ENCODE peak calls at places on chromosomes 4 and X, in ten cellular contexts. One of them, this sample, is unnamed.

GRCh38 chr4:118757761-118758213 is 72.6 kb downstream of the METTL14 start:
- DNase-seq in cardiac fibroblast: peak
- DNase-seq in right lobe of liver: no peak
- DNase-seq in OCI-LY7: no peak
- DNase-seq in upper lobe of right lung: no peak
- DNase-seq in astrocyte of the cerebellum: no peak
- DNase-seq in right cardiac atrium: no peak
- DNase-seq in neuronal stem cell: no peak
- DNase-seq in transverse colon: no peak
- DNase-seq in AG09309: no peak
- DNase-seq in this sample: no peak

GRCh38 chrX:133414399-133415275 is 652 bp downstream of the GPC4 start:
- DNase-seq in upper lobe of right lung: peak
- DNase-seq in neuronal stem cell: no peak
- DNase-seq in right lobe of liver: no peak
- DNase-seq in astrocyte of the cerebellum: no peak
- DNase-seq in right cardiac atrium: peak
- DNase-seq in transverse colon: peak
- DNase-seq in cardiac fibroblast: peak
- DNase-seq in OCI-LY7: no peak
- DNase-seq in AG09309: no peak
- DNase-seq in this sample: peak

GRCh38 chrX:115494133-115494532 is 66.8 kb upstream of the PLS3 start:
- DNase-seq in AG09309: no peak
- DNase-seq in cardiac fibroblast: peak
- DNase-seq in transverse colon: no peak
- DNase-seq in right cardiac atrium: no peak
- DNase-seq in upper lobe of right lung: no peak
- DNase-seq in astrocyte of the cerebellum: no peak
- DNase-seq in right lobe of liver: no peak
- DNase-seq in OCI-LY7: no peak
- DNase-seq in neuronal stem cell: no peak
- DNase-seq in this sample: no peak

GRCh38 chrX:130680164-130681035 is 222.6 kb downstream of the ENOX2 start:
- DNase-seq in right lobe of liver: no peak
- DNase-seq in upper lobe of right lung: no peak
- DNase-seq in transverse colon: no peak
- DNase-seq in right cardiac atrium: no peak
- DNase-seq in astrocyte of the cerebellum: no peak
- DNase-seq in OCI-LY7: no peak
- DNase-seq in neuronal stem cell: no peak
- DNase-seq in AG09309: no peak
- DNase-seq in cardiac fibroblast: no peak
- DNase-seq in this sample: no peak

GRCh38 chr4:151727365-151727764 is 33.4 kb downstream of the GATB start:
- DNase-seq in cardiac fibroblast: peak
- DNase-seq in OCI-LY7: no peak
- DNase-seq in right cardiac atrium: no peak
- DNase-seq in AG09309: no peak
- DNase-seq in astrocyte of the cerebellum: no peak
- DNase-seq in neuronal stem cell: no peak
- DNase-seq in transverse colon: no peak
- DNase-seq in right lobe of liver: no peak
- DNase-seq in upper lobe of right lung: no peak
- DNase-seq in this sample: no peak

GRCh38 chr4:25155957-25156356 is 4.3 kb downstream of the SEPSECS start:
- DNase-seq in transverse colon: no peak
- DNase-seq in neuronal stem cell: no peak
- DNase-seq in right lobe of liver: no peak
- DNase-seq in upper lobe of right lung: no peak
- DNase-seq in OCI-LY7: no peak
- DNase-seq in cardiac fibroblast: no peak
- DNase-seq in AG09309: no peak
- DNase-seq in astrocyte of the cerebellum: no peak
- DNase-seq in right cardiac atrium: no peak
- DNase-seq in this sample: no peak

GRCh38 chr4:68869274-68869773 is 53.5 kb downstream of the UGT2B10 start:
- DNase-seq in transverse colon: no peak
- DNase-seq in right lobe of liver: no peak
- DNase-seq in astrocyte of the cerebellum: no peak
- DNase-seq in right cardiac atrium: no peak
- DNase-seq in neuronal stem cell: no peak
- DNase-seq in cardiac fibroblast: no peak
- DNase-seq in AG09309: no peak
- DNase-seq in upper lobe of right lung: no peak
- DNase-seq in OCI-LY7: no peak
- DNase-seq in this sample: no peak

GRCh38 chrX:71515039-71515398 is 17.9 kb upstream of the OGT start:
- DNase-seq in right cardiac atrium: peak
- DNase-seq in astrocyte of the cerebellum: no peak
- DNase-seq in right lobe of liver: no peak
- DNase-seq in AG09309: no peak
- DNase-seq in neuronal stem cell: no peak
- DNase-seq in upper lobe of right lung: no peak
- DNase-seq in OCI-LY7: no peak
- DNase-seq in cardiac fibroblast: peak
- DNase-seq in transverse colon: no peak
- DNase-seq in this sample: no peak

GRCh38 chr4:139808381-139809206 is 143.0 kb downstream of the MGST2 start:
- DNase-seq in OCI-LY7: no peak
- DNase-seq in AG09309: no peak
- DNase-seq in right lobe of liver: no peak
- DNase-seq in neuronal stem cell: peak
- DNase-seq in upper lobe of right lung: no peak
- DNase-seq in astrocyte of the cerebellum: no peak
- DNase-seq in right cardiac atrium: no peak
- DNase-seq in transverse colon: no peak
- DNase-seq in cardiac fibroblast: no peak
- DNase-seq in this sample: no peak

GRCh38 chr4:69056921-69057562 is 39.2 kb upstream of the UGT2B7 start:
- DNase-seq in right lobe of liver: no peak
- DNase-seq in upper lobe of right lung: no peak
- DNase-seq in OCI-LY7: no peak
- DNase-seq in astrocyte of the cerebellum: no peak
- DNase-seq in right cardiac atrium: no peak
- DNase-seq in neuronal stem cell: no peak
- DNase-seq in cardiac fibroblast: peak
- DNase-seq in AG09309: no peak
- DNase-seq in transverse colon: no peak
- DNase-seq in this sample: no peak

GRCh38 chr4:40563401-40563800 is 66.3 kb downstream of the RBM47 start:
- DNase-seq in neuronal stem cell: no peak
- DNase-seq in right cardiac atrium: no peak
- DNase-seq in transverse colon: no peak
- DNase-seq in astrocyte of the cerebellum: no peak
- DNase-seq in right lobe of liver: no peak
- DNase-seq in OCI-LY7: no peak
- DNase-seq in AG09309: no peak
- DNase-seq in upper lobe of right lung: no peak
- DNase-seq in cardiac fibroblast: no peak
- DNase-seq in this sample: no peak

GRCh38 chrX:74465424-74465823 is 44.1 kb downstream of the SLC16A2 start:
- DNase-seq in OCI-LY7: no peak
- DNase-seq in right lobe of liver: no peak
- DNase-seq in neuronal stem cell: no peak
- DNase-seq in astrocyte of the cerebellum: no peak
- DNase-seq in cardiac fibroblast: peak
- DNase-seq in AG09309: no peak
- DNase-seq in transverse colon: no peak
- DNase-seq in upper lobe of right lung: no peak
- DNase-seq in right cardiac atrium: no peak
- DNase-seq in this sample: no peak

GRCh38 chr4:178316211-178316610 is 874.0 kb upstream of the AGA start:
- DNase-seq in AG09309: no peak
- DNase-seq in neuronal stem cell: no peak
- DNase-seq in cardiac fibroblast: no peak
- DNase-seq in OCI-LY7: no peak
- DNase-seq in astrocyte of the cerebellum: no peak
- DNase-seq in upper lobe of right lung: no peak
- DNase-seq in right lobe of liver: no peak
- DNase-seq in right cardiac atrium: no peak
- DNase-seq in transverse colon: peak
- DNase-seq in this sample: no peak

GRCh38 chrX:150361777-150362351 is 1.3 kb upstream of the MAMLD1 start:
- DNase-seq in OCI-LY7: no peak
- DNase-seq in astrocyte of the cerebellum: no peak
- DNase-seq in AG09309: no peak
- DNase-seq in right cardiac atrium: peak
- DNase-seq in upper lobe of right lung: no peak
- DNase-seq in cardiac fibroblast: no peak
- DNase-seq in right lobe of liver: peak
- DNase-seq in transverse colon: no peak
- DNase-seq in neuronal stem cell: no peak
- DNase-seq in this sample: peak

GRCh38 chrX:107646736-107647135 is 18.4 kb downstream of the PRPS1 start:
- DNase-seq in transverse colon: no peak
- DNase-seq in astrocyte of the cerebellum: no peak
- DNase-seq in upper lobe of right lung: no peak
- DNase-seq in right cardiac atrium: no peak
- DNase-seq in OCI-LY7: peak
- DNase-seq in right lobe of liver: no peak
- DNase-seq in cardiac fibroblast: no peak
- DNase-seq in neuronal stem cell: no peak
- DNase-seq in AG09309: no peak
- DNase-seq in this sample: no peak

GRCh38 chr4:188986271-188986689 is 847.0 kb downstream of the TRIML1 start:
- DNase-seq in AG09309: peak
- DNase-seq in neuronal stem cell: no peak
- DNase-seq in OCI-LY7: no peak
- DNase-seq in transverse colon: no peak
- DNase-seq in cardiac fibroblast: peak
- DNase-seq in right lobe of liver: no peak
- DNase-seq in astrocyte of the cerebellum: peak
- DNase-seq in right cardiac atrium: no peak
- DNase-seq in upper lobe of right lung: no peak
- DNase-seq in this sample: no peak

DNA sequence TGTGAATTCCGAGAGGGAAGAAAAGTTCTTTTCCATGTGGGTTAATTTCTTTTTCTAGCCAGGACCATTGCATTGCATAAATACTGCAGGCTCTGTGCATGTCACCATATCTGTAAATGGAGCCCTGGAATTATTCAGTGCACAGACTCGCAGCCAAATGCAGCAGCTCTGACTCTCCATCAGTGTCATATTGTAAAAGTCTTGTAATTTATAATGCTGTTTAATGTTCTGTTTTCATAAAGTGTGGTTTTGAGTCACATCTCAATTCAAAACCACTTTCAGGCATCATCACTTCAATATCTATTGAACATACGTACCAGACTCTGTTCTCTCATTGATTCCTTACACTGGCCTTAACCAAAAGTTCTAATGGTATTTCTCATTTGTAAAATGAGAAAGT is 193.9 kb upstream of the RPL34 start:
- DNase-seq in astrocyte of the cerebellum: no peak
- DNase-seq in AG09309: peak
- DNase-seq in cardiac fibroblast: peak
- DNase-seq in neuronal stem cell: no peak
- DNase-seq in right lobe of liver: no peak
- DNase-seq in transverse colon: no peak
- DNase-seq in right cardiac atrium: no peak
- DNase-seq in upper lobe of right lung: no peak
- DNase-seq in OCI-LY7: no peak
- DNase-seq in this sample: no peak
- H3K4me3 ChIP-seq in astrocyte of the cerebellum: no peak
- H3K4me3 ChIP-seq in AG09309: no peak
- H3K4me3 ChIP-seq in cardiac fibroblast: no peak
- H3K4me3 ChIP-seq in neuronal stem cell: no peak
- H3K4me3 ChIP-seq in right lobe of liver: no peak
- H3K4me3 ChIP-seq in transverse colon: no peak
- H3K4me3 ChIP-seq in right cardiac atrium: no peak
- H3K4me3 ChIP-seq in upper lobe of right lung: no peak
- H3K4me3 ChIP-seq in OCI-LY7: no peak
- H3K4me3 ChIP-seq in this sample: no peak

DNA sequence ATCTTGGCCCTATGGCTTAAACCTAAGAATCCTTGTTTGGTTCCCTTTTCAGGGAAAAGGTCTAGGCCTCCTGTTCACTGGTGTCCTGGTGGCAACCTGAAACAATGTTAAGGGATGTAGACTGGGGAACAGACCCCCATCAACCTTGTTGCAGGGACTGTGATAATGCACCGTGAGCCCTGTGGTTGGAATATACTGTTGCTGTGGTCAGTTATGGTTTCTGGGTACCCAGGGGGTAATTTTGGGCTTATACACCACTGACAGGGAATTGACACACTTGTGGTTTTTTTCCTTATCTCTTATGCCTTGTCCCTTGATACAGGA is 64.0 kb upstream of the WDR1 start:
- DNase-seq in right cardiac atrium: no peak
- DNase-seq in transverse colon: no peak
- DNase-seq in cardiac fibroblast: no peak
- DNase-seq in astrocyte of the cerebellum: no peak
- DNase-seq in upper lobe of right lung: no peak
- DNase-seq in neuronal stem cell: no peak
- DNase-seq in right lobe of liver: no peak
- DNase-seq in OCI-LY7: no peak
- DNase-seq in AG09309: no peak
- DNase-seq in this sample: no peak
- H3K4me3 ChIP-seq in right cardiac atrium: no peak
- H3K4me3 ChIP-seq in transverse colon: no peak
- H3K4me3 ChIP-seq in cardiac fibroblast: no peak
- H3K4me3 ChIP-seq in astrocyte of the cerebellum: no peak
- H3K4me3 ChIP-seq in upper lobe of right lung: no peak
- H3K4me3 ChIP-seq in neuronal stem cell: no peak
- H3K4me3 ChIP-seq in right lobe of liver: no peak
- H3K4me3 ChIP-seq in OCI-LY7: no peak
- H3K4me3 ChIP-seq in AG09309: no peak
- H3K4me3 ChIP-seq in this sample: no peak

GRCh38 chr4:1164040-1164439 is 8.3 kb downstream of the SPON2 start:
- DNase-seq in astrocyte of the cerebellum: no peak
- DNase-seq in upper lobe of right lung: no peak
- DNase-seq in cardiac fibroblast: no peak
- DNase-seq in right cardiac atrium: no peak
- DNase-seq in right lobe of liver: no peak
- DNase-seq in AG09309: no peak
- DNase-seq in neuronal stem cell: no peak
- DNase-seq in OCI-LY7: no peak
- DNase-seq in transverse colon: no peak
- DNase-seq in this sample: no peak
- H3K4me3 ChIP-seq in astrocyte of the cerebellum: no peak
- H3K4me3 ChIP-seq in upper lobe of right lung: no peak
- H3K4me3 ChIP-seq in cardiac fibroblast: no peak
- H3K4me3 ChIP-seq in right cardiac atrium: no peak
- H3K4me3 ChIP-seq in right lobe of liver: no peak
- H3K4me3 ChIP-seq in AG09309: no peak
- H3K4me3 ChIP-seq in neuronal stem cell: peak
- H3K4me3 ChIP-seq in OCI-LY7: no peak
- H3K4me3 ChIP-seq in transverse colon: no peak
- H3K4me3 ChIP-seq in this sample: no peak

GRCh38 chr4:138310991-138311390 is 68.8 kb upstream of the SLC7A11 start:
- DNase-seq in upper lobe of right lung: no peak
- DNase-seq in cardiac fibroblast: peak
- DNase-seq in transverse colon: no peak
- DNase-seq in AG09309: peak
- DNase-seq in neuronal stem cell: no peak
- DNase-seq in OCI-LY7: no peak
- DNase-seq in right lobe of liver: no peak
- DNase-seq in right cardiac atrium: no peak
- DNase-seq in astrocyte of the cerebellum: peak
- DNase-seq in this sample: no peak
- H3K4me3 ChIP-seq in upper lobe of right lung: no peak
- H3K4me3 ChIP-seq in cardiac fibroblast: no peak
- H3K4me3 ChIP-seq in transverse colon: no peak
- H3K4me3 ChIP-seq in AG09309: no peak
- H3K4me3 ChIP-seq in neuronal stem cell: no peak
- H3K4me3 ChIP-seq in OCI-LY7: no peak
- H3K4me3 ChIP-seq in right lobe of liver: no peak
- H3K4me3 ChIP-seq in right cardiac atrium: no peak
- H3K4me3 ChIP-seq in astrocyte of the cerebellum: no peak
- H3K4me3 ChIP-seq in this sample: no peak

GRCh38 chrX:153929576-153929975 is 3.5 kb upstream of the ARHGAP4 start:
- DNase-seq in AG09309: no peak
- DNase-seq in upper lobe of right lung: no peak
- DNase-seq in right lobe of liver: peak
- DNase-seq in neuronal stem cell: no peak
- DNase-seq in cardiac fibroblast: no peak
- DNase-seq in transverse colon: no peak
- DNase-seq in right cardiac atrium: peak
- DNase-seq in astrocyte of the cerebellum: no peak
- DNase-seq in OCI-LY7: no peak
- DNase-seq in this sample: no peak
- H3K4me3 ChIP-seq in AG09309: no peak
- H3K4me3 ChIP-seq in upper lobe of right lung: no peak
- H3K4me3 ChIP-seq in right lobe of liver: no peak
- H3K4me3 ChIP-seq in neuronal stem cell: no peak
- H3K4me3 ChIP-seq in cardiac fibroblast: no peak
- H3K4me3 ChIP-seq in transverse colon: no peak
- H3K4me3 ChIP-seq in right cardiac atrium: no peak
- H3K4me3 ChIP-seq in astrocyte of the cerebellum: no peak
- H3K4me3 ChIP-seq in OCI-LY7: peak
- H3K4me3 ChIP-seq in this sample: no peak

This sample was measured in aorta.